ENCODE peak calls at places on chromosome 15, in six cellular contexts. R is RWPE2, G is endothelial cell, T is iPS-NIHi11, F is natural killer cell, Y is GM03348. K is an unnamed sample.

GRCh38 chr15:81235781-81236507 is 39.3 kb downstream of the IL16 start:
- DNase-seq in R (no peak), G (no peak), T (no peak), F (no peak), Y (peak; percentile 83), K (peak; percentile 95)

GRCh38 chr15:29712149-29712885 is 110.0 kb downstream of the TJP1 start:
- DNase-seq in R (no peak), G (no peak), T (no peak), F (no peak), Y (no peak), K (no peak)

GRCh38 chr15:53710906-53711305 is 48.6 kb downstream of the WDR72 start:
- DNase-seq in R (no peak), G (no peak), T (no peak), F (no peak), Y (no peak), K (no peak)

GRCh38 chr15:32870240-32871033 is 152.6 kb downstream of the GREM1 start:
- DNase-seq in R (no peak), G (no peak), T (no peak), F (no peak), Y (peak; percentile 71), K (peak; percentile 91)

GRCh38 chr15:92808611-92809063 is 91.5 kb upstream of the CHD2 start:
- DNase-seq in R (no peak), G (peak; percentile 28), T (peak; percentile 38), F (no peak), Y (peak; percentile 66), K (no peak)

GRCh38 chr15:80609512-80609946 is 85.6 kb upstream of the ABHD17C start:
- DNase-seq in R (no peak), G (no peak), T (no peak), F (no peak), Y (no peak), K (no peak)

GRCh38 chr15:77527164-77527778 is 105.4 kb downstream of the LINGO1 start:
- DNase-seq in R (peak; percentile 76), G (no peak), T (peak; percentile 73), F (no peak), Y (peak; percentile 54), K (no peak)

GRCh38 chr15:96122077-96123027 is 208.1 kb upstream of the NR2F2 start:
- DNase-seq in R (no peak), G (no peak), T (no peak), F (no peak), Y (peak; percentile 19), K (peak; percentile 17)

GRCh38 chr15:76875911-76876310 is 29.2 kb downstream of the SCAPER start:
- DNase-seq in R (no peak), G (no peak), T (no peak), F (no peak), Y (no peak), K (no peak)

GRCh38 chr15:71186267-71186666 is 71.0 kb downstream of the THSD4 start:
- DNase-seq in R (no peak), G (no peak), T (no peak), F (no peak), Y (no peak), K (no peak)

GRCh38 chr15:76840830-76841460 is 64.2 kb downstream of the SCAPER start:
- DNase-seq in R (no peak), G (no peak), T (peak; percentile 23), F (no peak), Y (peak; percentile 57), K (no peak)

GRCh38 chr15:81178365-81178764 is 18.3 kb upstream of the IL16 start:
- DNase-seq in R (no peak), G (no peak), T (no peak), F (no peak), Y (no peak), K (no peak)

GRCh38 chr15:91737419-91737818 is 116.1 kb upstream of the SLCO3A1 start:
- DNase-seq in R (no peak), G (no peak), T (no peak), F (no peak), Y (no peak), K (no peak)

GRCh38 chr15:91853968-91854943 is 748 bp downstream of the SLCO3A1 start:
- DNase-seq in R (no peak), G (peak; percentile 70), T (peak; percentile 60), F (peak; percentile 55), Y (peak; percentile 83), K (peak; percentile 53)

K was measured in Daoy.